ENCODE peak calls at places on chromosomes 7 and 10, in eight cellular contexts. X, N, G, Y, E, D, W and Z are unnamed samples.

GRCh38 chr7:121313220-121313792 is 15.5 kb upstream of the WNT16 start:
- DNase-seq in X (no peak), N (no peak), G (no peak), Y (no peak), E (no peak), D (no peak), W (no peak), Z (no peak)

GRCh38 chr7:27210441-27211083 is 10.7 kb upstream of the HOXA13 start:
- DNase-seq in X (peak; percentile 74), N (peak; percentile 60), G (no peak), Y (no peak), E (no peak), D (peak; percentile 60), W (no peak), Z (no peak)

GRCh38 chr7:116417593-116418345 is 81.8 kb upstream of the CAV2 start:
- DNase-seq in X (peak; percentile 37), N (no peak), G (no peak), Y (no peak), E (no peak), D (no peak), W (no peak), Z (peak; percentile 71)

GRCh38 chr7:88337556-88337955 is 30.9 kb upstream of the STEAP4 start:
- DNase-seq in X (no peak), N (no peak), G (no peak), Y (no peak), E (no peak), D (peak; percentile 11), W (no peak), Z (no peak)

GRCh38 chr10:114526497-114527238 is 122.4 kb upstream of the AFAP1L2 start:
- DNase-seq in X (peak; percentile 88), N (peak; percentile 86), G (peak; percentile 76), Y (peak; percentile 72), E (no peak), D (peak; percentile 73), W (peak; percentile 33), Z (no peak)

GRCh38 chr7:77202544-77202976 is 2.9 kb upstream of the FGL2 start:
- DNase-seq in X (no peak), N (no peak), G (no peak), Y (no peak), E (no peak), D (no peak), W (no peak), Z (no peak)

GRCh38 chr10:44832595-44833390 is 78.3 kb upstream of the TMEM72 start:
- DNase-seq in X (no peak), N (no peak), G (no peak), Y (no peak), E (no peak), D (no peak), W (no peak), Z (no peak)

GRCh38 chr10:32332299-32332750 is 14.6 kb downstream of the EPC1 start:
- DNase-seq in X (no peak), N (peak; percentile 78), G (peak; percentile 34), Y (peak; percentile 58), E (no peak), D (no peak), W (no peak), Z (peak; percentile 42)

GRCh38 chr7:131554880-131555516 is 1.4 kb downstream of the PODXL start:
- DNase-seq in X (no peak), N (no peak), G (no peak), Y (no peak), E (no peak), D (no peak), W (no peak), Z (no peak)

GRCh38 chr10:8712653-8713052 is 658.2 kb downstream of the GATA3 start:
- DNase-seq in X (no peak), N (no peak), G (no peak), Y (no peak), E (no peak), D (no peak), W (no peak), Z (no peak)

GRCh38 chr7:22723642-22724041 is 3.4 kb upstream of the IL6 start:
- DNase-seq in X (no peak), N (no peak), G (no peak), Y (no peak), E (no peak), D (no peak), W (no peak), Z (no peak)

GRCh38 chr10:112775892-112776679 is 174.0 kb upstream of the TCF7L2 start:
- DNase-seq in X (no peak), N (no peak), G (no peak), Y (no peak), E (no peak), D (no peak), W (peak; percentile 19), Z (peak; percentile 45)

GRCh38 chr10:90204956-90205695 is 503.7 kb downstream of the KIF20B start:
- DNase-seq in X (no peak), N (no peak), G (no peak), Y (no peak), E (peak; percentile 24), D (no peak), W (no peak), Z (no peak)

GRCh38 chr7:149126662-149127321 is 668 bp upstream of the ZNF425 start:
- DNase-seq in X (peak; percentile 70), N (peak; percentile 78), G (peak; percentile 29), Y (peak; percentile 55), E (no peak), D (peak; percentile 67), W (no peak), Z (peak; percentile 50)

GRCh38 chr10:125661942-125662515 is 20.9 kb downstream of the TEX36 start:
- DNase-seq in X (no peak), N (no peak), G (no peak), Y (no peak), E (peak; percentile 83), D (no peak), W (no peak), Z (peak; percentile 3)

GRCh38 chr7:85737426-85737825 is 550.6 kb upstream of the SEMA3D start:
- DNase-seq in X (no peak), N (no peak), G (no peak), Y (no peak), E (no peak), D (no peak), W (no peak), Z (no peak)

GRCh38 chr10:113273151-113273876 is 279.5 kb upstream of the HABP2 start:
- DNase-seq in X (peak; percentile 84), N (no peak), G (no peak), Y (no peak), E (no peak), D (no peak), W (no peak), Z (peak; percentile 76)

GRCh38 chr7:49112222-49112621 is 187.9 kb downstream of the CDC14C start:
- DNase-seq in X (no peak), N (no peak), G (no peak), Y (no peak), E (no peak), D (no peak), W (no peak), Z (no peak)

GRCh38 chr10:36711371-36711770 is 414.0 kb upstream of the ANKRD30A start:
- DNase-seq in X (no peak), N (no peak), G (no peak), Y (no peak), E (no peak), D (no peak), W (no peak), Z (no peak)

GRCh38 chr10:5584895-5585516 is 60.2 kb downstream of the CALML3 start:
- DNase-seq in X (no peak), N (no peak), G (no peak), Y (no peak), E (peak; percentile 83), D (peak; percentile 50), W (no peak), Z (no peak)

GRCh38 chr10:75211007-75211735 is 575 bp downstream of the VDAC2 start:
- DNase-seq in X (peak; percentile 56), N (peak; percentile 43), G (no peak), Y (no peak), E (no peak), D (no peak), W (no peak), Z (no peak)

GRCh38 chr7:124764847-124765400 is 668 bp downstream of the GPR37 start:
- DNase-seq in X (no peak), N (peak; percentile 16), G (no peak), Y (peak; percentile 5), E (no peak), D (peak; percentile 39), W (no peak), Z (no peak)

GRCh38 chr7:601573-602340 is 82.1 kb upstream of the PDGFA start:
- DNase-seq in X (no peak), N (peak; percentile 94), G (peak; percentile 61), Y (peak; percentile 86), E (no peak), D (peak; percentile 54), W (no peak), Z (no peak)

GRCh38 chr7:24715661-24716479 is 41.4 kb downstream of the GSDME start:
- DNase-seq in X (peak; percentile 89), N (no peak), G (no peak), Y (no peak), E (no peak), D (peak; percentile 74), W (no peak), Z (peak; percentile 46)

GRCh38 chr10:34739915-34740314 is 75.2 kb downstream of the PARD3 start:
- DNase-seq in X (peak; percentile 92), N (no peak), G (no peak), Y (no peak), E (peak; percentile 60), D (peak; percentile 59), W (peak; percentile 32), Z (peak; percentile 17)

GRCh38 chr7:158728911-158729645 is 24.5 kb upstream of the NCAPG2 start:
- DNase-seq in X (no peak), N (no peak), G (no peak), Y (no peak), E (no peak), D (no peak), W (no peak), Z (no peak)

GRCh38 chr10:29950391-29950790 is 109.0 kb downstream of the JCAD start:
- DNase-seq in X (no peak), N (no peak), G (no peak), Y (no peak), E (no peak), D (no peak), W (no peak), Z (no peak)

GRCh38 chr10:80172896-80173295 is 32.4 kb downstream of the ANXA11 start:
- DNase-seq in X (no peak), N (no peak), G (no peak), Y (no peak), E (no peak), D (no peak), W (no peak), Z (no peak)

GRCh38 chr7:69656890-69657289 is 58.6 kb downstream of the AUTS2 start:
- DNase-seq in X (no peak), N (no peak), G (no peak), Y (no peak), E (peak; percentile 43), D (no peak), W (no peak), Z (no peak)

GRCh38 chr7:70143089-70144044 is 545.1 kb downstream of the AUTS2 start:
- DNase-seq in X (no peak), N (no peak), G (no peak), Y (no peak), E (peak; percentile 78), D (no peak), W (peak; percentile 73), Z (no peak)

GRCh38 chr10:79438699-79439085 is 6.7 kb downstream of the ZCCHC24 start:
- DNase-seq in X (no peak), N (no peak), G (no peak), Y (no peak), E (no peak), D (no peak), W (no peak), Z (no peak)

GRCh38 chr7:2938514-2939192 is 94.5 kb upstream of the GNA12 start:
- DNase-seq in X (no peak), N (no peak), G (no peak), Y (no peak), E (no peak), D (no peak), W (no peak), Z (no peak)

GRCh38 chr7:46576950-46577349 is 655.9 kb upstream of the IGFBP3 start:
- DNase-seq in X (no peak), N (no peak), G (no peak), Y (no peak), E (no peak), D (no peak), W (no peak), Z (no peak)

GRCh38 chr10:31819393-31819820 is 109.2 kb downstream of the ARHGAP12 start:
- DNase-seq in X (no peak), N (no peak), G (no peak), Y (no peak), E (peak; percentile 81), D (no peak), W (no peak), Z (peak; percentile 35)